ENCODE peak calls at places on chromosomes 1 and 21, in nine cellular contexts. J, W, I, M, T, A, K, O and Y are unnamed samples.

GRCh38 chr1:1411626-1412025 is 4.5 kb upstream of the MRPL20 start:
- DNase-seq in M (no peak), W (no peak), T (no peak), O (no peak), K (no peak), I (no peak), A (no peak), J (no peak), Y (no peak)

GRCh38 chr1:213067366-213067765 is 16.3 kb downstream of the RPS6KC1 start:
- DNase-seq in T (no peak), W (no peak), A (no peak), J (no peak), I (no peak), O (no peak), K (no peak), M (no peak), Y (no peak)

GRCh38 chr1:168833352-168833751 is 104.3 kb upstream of the DPT start:
- DNase-seq in T (no peak), W (no peak), M (no peak), A (no peak), K (no peak), J (no peak), O (no peak), I (no peak), Y (no peak)

GRCh38 chr1:22861764-22862440 is 110.8 kb downstream of the LACTBL1 start:
- DNase-seq in K (no peak), A (peak), W (no peak), J (no peak), M (peak), T (peak), O (peak), I (no peak), Y (peak)

GRCh38 chr1:161177112-161177935 is at the start of gene B4GALT3:
- DNase-seq in W (peak), M (peak), A (peak), I (peak), O (peak), J (peak), T (peak), K (peak), Y (peak)

GRCh38 chr1:62989497-62989896 is 205.6 kb downstream of the ATG4C start:
- DNase-seq in M (no peak), O (no peak), W (no peak), I (no peak), T (no peak), J (no peak), A (peak), K (no peak), Y (no peak)

GRCh38 chr1:243501002-243501401 is 245.2 kb downstream of the SDCCAG8 start:
- DNase-seq in W (no peak), O (peak), K (no peak), M (no peak), J (no peak), I (no peak), A (no peak), T (no peak), Y (peak)

GRCh38 chr1:234554478-234555311 is 55.3 kb downstream of the IRF2BP2 start:
- DNase-seq in T (no peak), A (peak), W (no peak), M (peak), J (no peak), O (no peak), K (no peak), I (no peak), Y (no peak)

GRCh38 chr21:37793660-37794059 is 122.6 kb downstream of the KCNJ6 start:
- DNase-seq in A (no peak), K (no peak), J (no peak), I (no peak), W (no peak), O (no peak), M (no peak), T (no peak), Y (no peak)

GRCh38 chr1:109906160-109906838 is 4.3 kb upstream of the CSF1 start:
- DNase-seq in M (no peak), A (no peak), W (no peak), K (peak), J (no peak), I (no peak), T (peak), O (no peak), Y (no peak)

GRCh38 chr1:54711536-54711935 is 4.1 kb upstream of the TTC4 start:
- DNase-seq in O (no peak), I (no peak), J (no peak), T (no peak), K (no peak), W (no peak), A (no peak), M (no peak), Y (no peak)